ENCODE peak calls at places on chromosomes 3 and 15, in eight cellular contexts. N is tibial artery, B is body of pancreas, F is HCT116, J is neural progenitor cell, C is astrocyte, K is lower lobe of right lung, M is pancreas. V is an unnamed sample. For H3K4me1 and H3K9me3, the result is how much of the 10 kb centered on the place peaks cover.

GRCh38 chr3:66110840-66111239 is 72.1 kb upstream of the MAGI1 start:
- DNase-seq in N (no peak), B (peak), F (no peak), J (no peak), C (no peak), K (no peak), M (no peak), V (no peak)

GRCh38 chr3:56157693-56158092 is 310.6 kb downstream of the ERC2 start:
- DNase-seq in N (peak), B (peak), F (no peak), J (peak), C (peak), K (peak), M (peak), V (peak)

GRCh38 chr15:43241100-43241499 is 20.3 kb upstream of the EPB42 start:
- DNase-seq in N (peak), B (peak), F (no peak), J (no peak), C (peak), K (no peak), M (no peak), V (no peak)

GRCh38 chr3:39447637-39448483 is 19.6 kb upstream of the MOBP start:
- DNase-seq in N (no peak), B (peak), F (peak), J (peak), C (peak), K (no peak), M (peak), V (peak)

GRCh38 chr15:72554471-72555425 is 80.6 kb downstream of the ARIH1 start:
- DNase-seq in N (no peak), B (no peak), F (no peak), J (no peak), C (peak), K (no peak), M (no peak), V (no peak)

GRCh38 chr15:88858934-88859333 is 36.4 kb downstream of the HAPLN3 start:
- DNase-seq in N (no peak), B (no peak), F (no peak), J (no peak), C (no peak), K (no peak), M (no peak), V (no peak)

GRCh38 chr15:85550283-85550682 is 169.9 kb downstream of the AKAP13 start:
- DNase-seq in N (no peak), B (no peak), F (no peak), J (no peak), C (no peak), K (no peak), M (no peak), V (no peak)

GRCh38 chr3:157175678-157176077 is 15.7 kb upstream of the CCNL1 start:
- DNase-seq in N (no peak), B (peak), F (no peak), J (peak), C (no peak), K (peak), M (no peak), V (no peak)

GRCh38 chr3:129343643-129344360 is 65.1 kb downstream of the HMCES start:
- DNase-seq in N (no peak), B (peak), F (peak), J (peak), C (no peak), K (peak), M (peak), V (peak)

GRCh38 chr3:107561980-107562379 is 39.2 kb downstream of the BBX start:
- DNase-seq in N (no peak), B (no peak), F (no peak), J (no peak), C (no peak), K (no peak), M (no peak), V (no peak)

GRCh38 chr15:26771917-26772587 is 814 bp downstream of the GABRB3 start:
- DNase-seq in N (no peak), B (peak), F (no peak), J (no peak), C (peak), K (no peak), M (no peak), V (no peak)

GRCh38 chr15:60005352-60006202 is 1.5 kb downstream of the FOXB1 start:
- DNase-seq in N (no peak), B (no peak), F (no peak), J (peak), C (no peak), K (peak), M (no peak), V (no peak)

GRCh38 chr3:50623840-50624474 is 7.0 kb downstream of the MAPKAPK3 start:
- DNase-seq in N (no peak), B (no peak), F (no peak), J (no peak), C (no peak), K (no peak), M (no peak), V (peak)

GRCh38 chr15:60096157-60096556 is 92.0 kb downstream of the FOXB1 start:
- DNase-seq in N (no peak), B (no peak), F (no peak), J (no peak), C (peak), K (no peak), M (no peak), V (no peak)

GRCh38 chr3:153442386-153442785 is 280.4 kb downstream of the RAP2B start:
- DNase-seq in N (no peak), B (no peak), F (no peak), J (no peak), C (no peak), K (no peak), M (no peak), V (no peak)

GRCh38 chr15:50964075-50964474 is 55.6 kb downstream of the AP4E1 start:
- DNase-seq in N (no peak), B (no peak), F (no peak), J (no peak), C (no peak), K (no peak), M (no peak), V (no peak)

GRCh38 chr3:69143605-69144004 is 21.2 kb upstream of the LMOD3 start:
- DNase-seq in N (no peak), B (no peak), F (peak), J (no peak), C (peak), K (no peak), M (no peak), V (no peak)

GRCh38 chr15:51349156-51349844 is 7.8 kb downstream of the GLDN start:
- DNase-seq in N (no peak), B (no peak), F (no peak), J (no peak), C (no peak), K (no peak), M (no peak), V (no peak)

GRCh38 chr3:106611841-106612240 is 743.0 kb upstream of the CBLB start:
- DNase-seq in N (no peak), B (no peak), F (no peak), J (no peak), C (no peak), K (no peak), M (no peak), V (no peak)

GRCh38 chr3:19526071-19526470 is 377.8 kb downstream of the KCNH8 start:
- DNase-seq in N (no peak), B (no peak), F (no peak), J (no peak), C (no peak), K (no peak), M (no peak), V (no peak)

GRCh38 chr3:153443961-153444360 is 281.9 kb downstream of the RAP2B start:
- DNase-seq in N (no peak), B (no peak), F (peak), J (peak), C (no peak), K (no peak), M (no peak), V (peak)

GRCh38 chr3:67104388-67104787 is 106.3 kb downstream of the KBTBD8 start:
- DNase-seq in N (no peak), B (no peak), F (no peak), J (no peak), C (no peak), K (no peak), M (no peak), V (no peak)

GRCh38 chr15:54481819-54482218 is 503.6 kb downstream of the UNC13C start:
- DNase-seq in N (no peak), B (no peak), F (no peak), J (no peak), C (no peak), K (no peak), M (no peak), V (no peak)

GRCh38 chr3:126548556-126549466 is 9.9 kb downstream of the C3orf22 start:
- DNase-seq in N (peak), B (no peak), F (no peak), J (no peak), C (no peak), K (peak), M (peak), V (no peak)
- H3K4me1 ChIP-seq in N (under half), B (under half), F (under half), J (under half), C (under half), K (under half), M (under half), V (under half)

GRCh38 chr15:25176616-25176923 is 221.8 kb downstream of the SNRPN start:
- DNase-seq in N (no peak), B (no peak), F (no peak), J (no peak), C (no peak), K (no peak), M (no peak), V (no peak)

GRCh38 chr15:25176991-25177954 is 222.5 kb downstream of the SNRPN start:
- DNase-seq in N (no peak), B (no peak), F (no peak), J (no peak), C (no peak), K (peak), M (peak), V (no peak)

GRCh38 chr15:25175033-25175788 is 220.4 kb downstream of the SNRPN start:
- DNase-seq in N (no peak), B (peak), F (no peak), J (no peak), C (no peak), K (peak), M (peak), V (no peak)

GRCh38 chr15:25177955-25178801 is 223.4 kb downstream of the SNRPN start:
- DNase-seq in N (no peak), B (peak), F (no peak), J (no peak), C (no peak), K (peak), M (peak), V (no peak)

GRCh38 chr15:25175789-25176615 is 221.2 kb downstream of the SNRPN start:
- DNase-seq in N (no peak), B (peak), F (no peak), J (no peak), C (no peak), K (peak), M (peak), V (no peak)
- H3K9me3 ChIP-seq in N (half or more), B (under half), F (under half), J (under half), C (under half), K (half or more), M (under half), V (under half)

GRCh38 chr3:23895181-23895580 is 21.6 kb downstream of the NKIRAS1 start:
- DNase-seq in N (no peak), B (no peak), F (no peak), J (no peak), C (no peak), K (no peak), M (no peak), V (no peak)

GRCh38 chr3:23904545-23904944 is 12.2 kb downstream of the NKIRAS1 start:
- DNase-seq in N (no peak), B (no peak), F (no peak), J (no peak), C (no peak), K (no peak), M (no peak), V (no peak)

DNA sequence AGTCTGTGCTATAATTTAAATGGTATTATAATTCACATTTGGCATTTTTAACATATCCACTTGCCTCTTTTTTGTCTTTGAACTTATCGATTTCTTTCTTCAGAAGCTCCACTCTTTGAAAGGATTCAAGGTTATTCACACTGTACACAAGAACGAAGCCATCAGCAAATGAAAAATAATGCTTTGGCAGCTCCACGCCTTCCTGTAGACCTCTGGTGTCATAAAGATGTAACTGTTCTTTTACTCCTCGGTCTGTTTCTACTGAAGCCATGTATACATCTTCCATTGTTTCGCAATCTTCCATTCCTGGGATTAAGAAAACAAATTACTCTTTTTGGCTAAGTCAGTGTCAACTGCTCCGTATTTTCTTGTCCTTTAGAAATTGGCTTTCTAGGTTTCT is 16.0 kb downstream of the NKIRAS1 start:
- DNase-seq in N (no peak), B (no peak), F (no peak), J (no peak), C (no peak), K (no peak), M (no peak), V (no peak)
- H3K27ac ChIP-seq in N (no peak), B (no peak), F (no peak), J (no peak), C (no peak), K (no peak), M (no peak), V (no peak)

DNA sequence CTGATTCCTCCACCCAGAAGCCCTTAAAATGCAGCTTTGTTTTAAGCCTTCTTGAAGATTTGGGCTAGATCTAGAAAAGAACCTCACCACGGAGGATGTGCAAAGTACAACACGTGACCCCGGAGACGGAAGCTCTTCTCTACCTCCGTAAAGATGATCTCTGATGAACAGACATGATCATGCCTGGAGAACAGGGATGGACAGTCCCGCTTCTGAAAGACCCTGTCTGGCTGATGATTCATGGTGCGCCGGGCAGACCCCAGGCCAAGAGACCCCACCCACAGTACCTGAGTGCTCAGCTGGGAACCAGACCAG is 60.7 kb upstream of the TFRC start:
- DNase-seq in N (no peak), B (no peak), F (no peak), J (no peak), C (no peak), K (no peak), M (no peak), V (no peak)
- H3K4me1 ChIP-seq in N (under half), B (under half), F (under half), J (under half), C (under half), K (under half), M (under half), V (under half)

DNA sequence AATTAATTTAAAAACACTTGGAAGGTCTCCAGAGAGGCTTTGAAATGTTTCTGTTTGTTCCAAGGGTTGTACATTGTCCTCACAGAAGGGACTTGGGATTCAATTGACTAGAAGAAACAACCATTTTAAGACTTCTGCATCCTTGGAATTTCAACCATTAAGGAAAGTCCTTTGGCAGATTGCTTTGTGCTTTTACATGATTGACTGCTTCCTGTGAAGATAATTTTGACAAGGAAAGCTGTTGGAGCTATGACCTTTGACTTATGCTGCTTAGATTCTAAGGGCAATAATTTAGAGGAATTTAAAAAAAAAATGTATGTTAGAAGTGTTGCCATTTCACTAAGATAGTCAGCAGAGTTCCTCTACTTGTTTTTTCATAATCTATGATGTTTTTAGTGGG is 483.9 kb upstream of the TBL1XR1 start:
- DNase-seq in N (no peak), B (no peak), F (no peak), J (no peak), C (no peak), K (no peak), M (no peak), V (no peak)
- H3K9me3 ChIP-seq in N (under half), B (under half), F (under half), J (under half), C (under half), K (under half), M (under half), V (under half)